ENCODE peak calls at places on chromosomes 1 and 21, in four cellular contexts. H, Z, N and I are unnamed samples.

GRCh38 chr1:93662481-93663190 is 19.0 kb downstream of the BCAR3 start:
- DNase-seq in Z (no peak), N (no peak), H (no peak), I (no peak)

GRCh38 chr1:96487961-96488360 is 233.6 kb upstream of the PTBP2 start:
- DNase-seq in Z (no peak), H (no peak), N (no peak), I (no peak)

GRCh38 chr1:167791281-167792209 is 69.8 kb downstream of the MPZL1 start:
- DNase-seq in N (no peak), Z (no peak), H (no peak), I (peak; percentile 38)

GRCh38 chr21:32572574-32573420 is 12.5 kb downstream of the TCP10L start:
- DNase-seq in H (peak; percentile 64), Z (no peak), N (no peak), I (no peak)

GRCh38 chr1:236516929-236517704 is 6.7 kb upstream of the LGALS8 start:
- DNase-seq in Z (no peak), H (no peak), N (no peak), I (no peak)

GRCh38 chr1:224922404-224923164 is 6.9 kb upstream of the DNAH14 start:
- DNase-seq in H (no peak), Z (no peak), N (no peak), I (no peak)

GRCh38 chr1:185288435-185288834 is 28.6 kb downstream of the IVNS1ABP start:
- DNase-seq in H (no peak), N (no peak), Z (no peak), I (no peak)

GRCh38 chr1:234000557-234001081 is 96.1 kb downstream of the SLC35F3 start:
- DNase-seq in Z (no peak), N (no peak), H (no peak), I (no peak)

GRCh38 chr1:196558424-196558823 is 49.8 kb downstream of the KCNT2 start:
- DNase-seq in Z (no peak), N (no peak), H (no peak), I (no peak)

GRCh38 chr1:12573015-12573825 is 44.8 kb downstream of the DHRS3 start:
- DNase-seq in N (no peak), H (no peak), Z (peak; percentile 61), I (no peak)

GRCh38 chr1:52057245-52057644 is 1.1 kb downstream of the BTF3L4 start:
- DNase-seq in Z (no peak), H (no peak), N (no peak), I (no peak)

GRCh38 chr1:59705849-59706599 is 108.7 kb upstream of the HOOK1 start:
- DNase-seq in Z (no peak), H (no peak), N (no peak), I (no peak)

GRCh38 chr1:150809651-150810050 is 1.6 kb upstream of the CTSK start:
- DNase-seq in N (no peak), H (peak; percentile 79), Z (no peak), I (peak; percentile 15)

GRCh38 chr21:17949395-17949794 is 130.2 kb upstream of the C21orf91 start:
- DNase-seq in N (no peak), Z (no peak), H (no peak), I (no peak)

GRCh38 chr1:219782929-219783328 is 145.4 kb downstream of the SLC30A10 start:
- DNase-seq in H (no peak), Z (no peak), N (no peak), I (no peak)

GRCh38 chr21:34926784-34927548 is 122.1 kb downstream of the RUNX1 start:
- DNase-seq in H (no peak), Z (no peak), N (no peak), I (no peak)

GRCh38 chr1:179016694-179017382 is 8.9 kb upstream of the FAM20B start:
- DNase-seq in H (peak; percentile 71), Z (peak; percentile 86), N (peak; percentile 84), I (peak; percentile 89)

GRCh38 chr1:54798769-54799641 is 2.1 kb downstream of the TTC22 start:
- DNase-seq in H (no peak), Z (no peak), N (peak; percentile 51), I (peak; percentile 38)

GRCh38 chr1:69269491-69269890 is 298.2 kb upstream of the LRRC7 start:
- DNase-seq in N (no peak), H (no peak), Z (no peak), I (no peak)

GRCh38 chr21:44800103-44800502 is 1.5 kb downstream of the UBE2G2 start:
- DNase-seq in N (no peak), H (no peak), Z (no peak), I (no peak)

GRCh38 chr1:193113992-193114332 is 7.9 kb upstream of the CDC73 start:
- DNase-seq in N (no peak), Z (no peak), H (no peak), I (no peak)

GRCh38 chr1:165648919-165649572 is 18.0 kb downstream of the MGST3 start:
- DNase-seq in N (no peak), Z (no peak), H (no peak), I (no peak)

GRCh38 chr1:98454666-98455065 is 206.9 kb upstream of the SNX7 start:
- DNase-seq in Z (no peak), N (no peak), H (no peak), I (no peak)

GRCh38 chr1:161835963-161836362 is 69.8 kb downstream of the ATF6 start:
- DNase-seq in H (no peak), N (no peak), Z (no peak), I (no peak)

GRCh38 chr1:116194592-116194991 is 83.4 kb downstream of the MAB21L3 start:
- DNase-seq in N (no peak), H (no peak), Z (no peak), I (no peak)

GRCh38 chr1:157915859-157916258 is 74.3 kb upstream of the CD5L start:
- DNase-seq in Z (no peak), H (no peak), N (no peak), I (no peak)

GRCh38 chr1:157920748-157921147 is 72.7 kb upstream of the KIRREL1 start:
- DNase-seq in N (no peak), H (no peak), Z (no peak), I (no peak)

GRCh38 chr1:157916895-157917294 is 75.3 kb upstream of the CD5L start:
- DNase-seq in H (no peak), Z (no peak), N (no peak), I (no peak)
- TF ChIP-seq CTCF in H (no peak), Z (no peak), N (no peak), I (no peak)

DNA sequence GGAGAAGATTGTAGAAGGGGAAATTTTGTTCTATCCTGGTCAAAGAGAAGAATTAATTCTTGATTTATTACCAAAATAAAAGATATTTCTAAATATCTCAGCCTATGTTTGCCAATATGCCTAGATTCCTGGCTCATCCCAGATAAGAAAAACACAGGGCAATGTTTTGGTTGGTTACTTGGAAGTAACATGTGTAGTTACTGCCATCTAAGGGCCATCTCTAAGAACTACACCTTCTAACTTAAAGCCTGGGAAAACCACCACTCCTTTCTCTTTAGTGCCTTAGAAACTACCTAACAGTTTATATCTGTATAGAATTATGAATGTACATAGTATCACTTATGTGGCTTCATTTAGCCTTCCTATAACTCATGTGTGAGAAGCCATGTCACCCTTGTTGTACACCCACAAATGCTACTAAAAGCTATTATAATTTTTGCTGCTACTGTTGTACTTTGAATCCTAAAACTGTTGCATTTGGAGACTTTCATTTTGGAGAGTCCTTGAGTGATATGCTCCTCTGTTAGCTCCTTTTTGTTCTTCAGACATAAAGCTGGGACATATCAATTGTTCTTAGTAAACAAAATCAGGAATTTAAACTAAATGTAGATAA is 4.5 kb downstream of the AIM2 start:
- DNase-seq in H (peak; percentile 72), N (no peak), Z (no peak), I (no peak)
- H3K4me1 ChIP-seq in H (no peaks in the 10 kb centered on the region), N (peaks cover 34% of the 10 kb centered on the region), Z (peaks cover 2% of the 10 kb centered on the region), I (no peaks in the 10 kb centered on the region)

GRCh38 chr1:108699375-108700332 is 7.5 kb downstream of the PRPF38B start:
- DNase-seq in H (no peak), Z (no peak), N (no peak), I (no peak)
- TF ChIP-seq CTCF in H (no peak), Z (no peak), N (no peak), I (no peak)

GRCh38 chr1:227136210-227136609 is 182.1 kb downstream of the CDC42BPA start:
- DNase-seq in H (no peak), Z (no peak), N (no peak), I (no peak)
- H3K4me1 ChIP-seq in H (no peaks in the 10 kb centered on the region), Z (peaks cover 9% of the 10 kb centered on the region), N (no peaks in the 10 kb centered on the region), I (no peaks in the 10 kb centered on the region)

GRCh38 chr1:35345439-35345981 is 77.0 kb downstream of the ZMYM4 start:
- DNase-seq in Z (no peak), N (no peak), H (no peak), I (no peak)
- TF ChIP-seq CTCF in Z (no peak), N (no peak), H (no peak), I (no peak)

DNA sequence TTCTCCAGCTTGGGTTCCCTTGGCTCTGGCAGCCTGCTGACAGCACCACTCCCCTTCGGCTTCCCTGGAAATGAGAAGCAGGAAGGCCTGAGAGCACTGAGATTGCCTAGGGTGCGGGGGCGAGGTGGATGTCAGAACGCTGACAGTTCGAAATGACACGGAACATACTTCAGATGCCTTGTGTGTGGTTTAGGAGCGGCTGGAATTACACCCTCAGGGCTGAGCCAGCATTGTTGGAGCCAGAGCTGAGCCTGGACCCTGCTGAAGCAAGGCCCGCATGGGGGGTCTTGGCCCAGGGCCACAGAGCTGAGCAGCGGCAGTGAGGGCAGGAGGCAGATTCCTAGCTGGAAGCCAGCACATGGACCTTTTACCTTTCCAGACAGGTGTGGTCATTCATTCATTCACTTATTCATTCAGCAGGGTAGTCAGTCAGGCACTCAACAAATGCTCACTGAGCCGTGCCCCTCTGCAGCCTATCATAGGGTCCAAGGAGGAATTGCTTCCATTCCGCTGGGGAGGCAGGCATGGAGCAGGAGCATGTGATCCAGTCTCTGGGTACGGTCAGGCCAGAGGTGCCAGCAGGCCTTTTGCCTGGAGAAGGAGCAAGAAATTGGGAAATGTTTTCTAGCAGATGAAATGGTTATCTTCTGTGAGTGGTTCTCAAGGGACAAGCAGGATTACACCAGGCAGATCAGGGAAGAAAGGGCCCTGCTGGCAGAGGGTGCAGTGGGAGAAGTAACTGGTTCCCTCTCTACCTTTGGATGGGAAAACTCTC is 6.6 kb upstream of the FOXE3 start:
- DNase-seq in Z (no peak), H (no peak), N (no peak), I (no peak)
- H3K4me1 ChIP-seq in Z (no peaks in the 10 kb centered on the region), H (peaks cover 10% of the 10 kb centered on the region), N (no peaks in the 10 kb centered on the region), I (no peaks in the 10 kb centered on the region)

DNA sequence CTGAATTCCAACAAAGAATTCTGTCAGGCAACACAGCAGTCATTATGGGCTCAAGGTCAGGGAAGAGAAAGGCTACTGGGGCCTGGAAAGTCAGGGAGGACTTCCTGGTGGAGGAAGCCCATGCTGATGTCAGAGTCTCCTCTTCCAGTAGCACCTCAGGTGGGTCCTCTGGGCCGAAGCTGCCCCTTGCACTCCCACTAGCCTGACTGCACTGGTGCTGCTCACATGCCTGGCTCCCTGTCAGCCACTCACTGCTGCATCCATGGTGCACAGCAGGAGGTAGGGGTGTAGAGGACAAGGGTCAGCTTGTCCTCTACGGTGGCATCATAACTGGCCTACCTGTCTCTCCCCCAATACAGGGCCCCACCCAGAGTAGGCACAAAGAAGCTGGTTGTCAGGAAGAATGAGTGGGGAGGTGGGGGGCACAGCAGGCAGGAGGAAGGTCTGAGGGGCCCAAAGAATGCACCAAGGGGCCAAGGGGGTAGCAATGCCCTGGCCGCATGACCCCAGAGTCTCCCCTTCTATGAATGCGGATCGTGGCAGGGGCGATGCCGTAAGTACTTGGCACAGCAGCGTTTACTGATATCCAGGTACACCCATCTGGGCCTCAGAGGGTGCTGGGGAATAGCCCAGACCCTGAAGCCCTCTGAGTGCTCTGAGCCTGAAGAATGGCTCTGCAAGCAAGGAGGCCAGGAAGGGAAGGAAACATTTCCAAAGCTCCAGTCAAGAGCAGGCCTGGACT is 80.3 kb downstream of the GLIS1 start:
- DNase-seq in H (no peak), Z (no peak), N (peak; percentile 56), I (no peak)
- TF ChIP-seq CTCF in H (no peak), Z (no peak), N (no peak), I (no peak)